ENCODE peak calls at places on chromosomes 3 and 15, in five cellular contexts. One of them, this sample, is unnamed. For H3K36me3, the result is how much of the 10 kb centered on the place peaks cover.

GRCh38 chr3:68915973-68916372 is 16.4 kb downstream of the TAFA4 start:
- DNase-seq in hepatocyte: no peak
- DNase-seq in brain microvascular endothelial cell: no peak
- DNase-seq in breast epithelium: no peak
- DNase-seq in pancreas: no peak
- DNase-seq in this sample: no peak

GRCh38 chr3:181622365-181622764 is 89.4 kb upstream of the SOX2 start:
- DNase-seq in hepatocyte: no peak
- DNase-seq in brain microvascular endothelial cell: no peak
- DNase-seq in breast epithelium: no peak
- DNase-seq in pancreas: no peak
- DNase-seq in this sample: no peak

GRCh38 chr15:68578175-68578959 is 426 bp upstream of the CORO2B start:
- DNase-seq in hepatocyte: peak
- DNase-seq in brain microvascular endothelial cell: peak
- DNase-seq in breast epithelium: peak
- DNase-seq in pancreas: no peak
- DNase-seq in this sample: peak

GRCh38 chr15:83210619-83211018 is 3.0 kb upstream of the HDGFL3 start:
- DNase-seq in hepatocyte: peak
- DNase-seq in brain microvascular endothelial cell: no peak
- DNase-seq in breast epithelium: peak
- DNase-seq in pancreas: peak
- DNase-seq in this sample: no peak

GRCh38 chr15:49978171-49978570 is 140.9 kb downstream of the ATP8B4 start:
- DNase-seq in hepatocyte: no peak
- DNase-seq in brain microvascular endothelial cell: no peak
- DNase-seq in breast epithelium: no peak
- DNase-seq in pancreas: no peak
- DNase-seq in this sample: no peak

GRCh38 chr3:30156586-30157498 is 449.6 kb upstream of the TGFBR2 start:
- DNase-seq in hepatocyte: no peak
- DNase-seq in brain microvascular endothelial cell: peak
- DNase-seq in breast epithelium: no peak
- DNase-seq in pancreas: no peak
- DNase-seq in this sample: no peak

GRCh38 chr3:111548756-111549155 is 6.8 kb downstream of the CD96 start:
- DNase-seq in hepatocyte: no peak
- DNase-seq in brain microvascular endothelial cell: no peak
- DNase-seq in breast epithelium: no peak
- DNase-seq in pancreas: no peak
- DNase-seq in this sample: no peak

GRCh38 chr15:44735482-44736260 is 657 bp upstream of the TRIM69 start:
- DNase-seq in hepatocyte: no peak
- DNase-seq in brain microvascular endothelial cell: no peak
- DNase-seq in breast epithelium: no peak
- DNase-seq in pancreas: no peak
- DNase-seq in this sample: no peak

GRCh38 chr3:42839616-42840015 is 30.4 kb downstream of the ACKR2 start:
- DNase-seq in hepatocyte: peak
- DNase-seq in brain microvascular endothelial cell: peak
- DNase-seq in breast epithelium: peak
- DNase-seq in pancreas: no peak
- DNase-seq in this sample: no peak

GRCh38 chr3:5187920-5188418 is 462 bp downstream of the EDEM1 start:
- DNase-seq in hepatocyte: peak
- DNase-seq in brain microvascular endothelial cell: no peak
- DNase-seq in breast epithelium: no peak
- DNase-seq in pancreas: peak
- DNase-seq in this sample: peak

GRCh38 chr15:68304611-68305337 is 27.2 kb downstream of the FEM1B start:
- DNase-seq in hepatocyte: peak
- DNase-seq in brain microvascular endothelial cell: no peak
- DNase-seq in breast epithelium: peak
- DNase-seq in pancreas: no peak
- DNase-seq in this sample: no peak

GRCh38 chr15:74383695-74384565 is 16.5 kb upstream of the CYP11A1 start:
- DNase-seq in hepatocyte: peak
- DNase-seq in brain microvascular endothelial cell: no peak
- DNase-seq in breast epithelium: peak
- DNase-seq in pancreas: no peak
- DNase-seq in this sample: peak

GRCh38 chr3:50047426-50047825 is 41.3 kb upstream of the RBM5 start:
- DNase-seq in hepatocyte: no peak
- DNase-seq in brain microvascular endothelial cell: no peak
- DNase-seq in breast epithelium: no peak
- DNase-seq in pancreas: no peak
- DNase-seq in this sample: no peak

GRCh38 chr3:50044976-50045375 is 43.7 kb upstream of the RBM5 start:
- DNase-seq in hepatocyte: no peak
- DNase-seq in brain microvascular endothelial cell: no peak
- DNase-seq in breast epithelium: no peak
- DNase-seq in pancreas: no peak
- DNase-seq in this sample: no peak

GRCh38 chr3:50050361-50050760 is 38.4 kb upstream of the RBM5 start:
- DNase-seq in hepatocyte: no peak
- DNase-seq in brain microvascular endothelial cell: peak
- DNase-seq in breast epithelium: no peak
- DNase-seq in pancreas: no peak
- DNase-seq in this sample: no peak
- H3K36me3 ChIP-seq in hepatocyte: under half
- H3K36me3 ChIP-seq in brain microvascular endothelial cell: under half
- H3K36me3 ChIP-seq in breast epithelium: under half
- H3K36me3 ChIP-seq in pancreas: under half
- H3K36me3 ChIP-seq in this sample: under half

DNA sequence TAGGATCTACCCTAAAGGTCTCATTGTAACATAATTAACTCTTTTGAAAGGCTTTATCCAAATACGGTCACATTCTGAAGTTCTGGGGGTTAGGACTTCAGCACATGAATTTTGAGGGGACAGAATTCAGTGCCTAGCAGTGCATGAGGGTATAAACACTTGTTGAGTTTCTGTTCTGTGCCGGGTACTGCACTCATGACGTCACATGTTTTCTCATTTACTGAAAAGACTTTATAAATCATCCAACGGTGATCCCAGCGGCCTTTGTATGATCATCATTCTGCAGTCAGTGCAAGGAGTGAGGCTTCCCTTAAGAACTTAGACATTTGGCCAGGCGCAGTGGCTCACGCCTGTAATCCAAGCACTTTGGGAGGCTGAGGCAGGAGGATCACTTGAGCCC is 25.1 kb downstream of the SV2B start:
- DNase-seq in hepatocyte: no peak
- DNase-seq in brain microvascular endothelial cell: no peak
- DNase-seq in breast epithelium: no peak
- DNase-seq in pancreas: no peak
- DNase-seq in this sample: no peak
- H3K36me3 ChIP-seq in hepatocyte: under half
- H3K36me3 ChIP-seq in brain microvascular endothelial cell: under half
- H3K36me3 ChIP-seq in breast epithelium: under half
- H3K36me3 ChIP-seq in pancreas: under half
- H3K36me3 ChIP-seq in this sample: under half

DNA sequence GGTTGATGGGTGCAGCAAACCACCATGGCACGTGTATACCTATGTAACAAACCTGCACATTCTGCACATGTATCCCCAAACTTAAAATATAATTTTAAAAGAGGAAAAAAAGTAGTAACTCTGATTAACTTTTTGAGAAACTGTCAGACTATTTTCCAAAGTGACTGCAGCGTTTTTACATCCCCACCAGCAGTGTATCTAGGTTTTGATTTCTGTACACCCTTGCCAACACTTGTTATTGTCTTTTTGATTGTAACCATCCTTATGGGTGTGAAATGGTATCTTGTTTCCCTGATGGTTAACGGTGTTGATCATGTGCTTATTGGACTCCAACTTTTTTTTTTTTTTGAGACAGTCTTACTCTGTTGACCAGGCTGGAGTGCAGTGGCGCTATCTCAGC is 23.0 kb upstream of the ALPK3 start:
- DNase-seq in hepatocyte: no peak
- DNase-seq in brain microvascular endothelial cell: no peak
- DNase-seq in breast epithelium: no peak
- DNase-seq in pancreas: no peak
- DNase-seq in this sample: no peak
- H3K36me3 ChIP-seq in hepatocyte: under half
- H3K36me3 ChIP-seq in brain microvascular endothelial cell: half or more
- H3K36me3 ChIP-seq in breast epithelium: under half
- H3K36me3 ChIP-seq in pancreas: under half
- H3K36me3 ChIP-seq in this sample: under half

GRCh38 chr3:12536423-12536822 is 8.9 kb downstream of the MKRN2OS start:
- DNase-seq in hepatocyte: no peak
- DNase-seq in brain microvascular endothelial cell: no peak
- DNase-seq in breast epithelium: no peak
- DNase-seq in pancreas: no peak
- DNase-seq in this sample: no peak
- H3K36me3 ChIP-seq in hepatocyte: under half
- H3K36me3 ChIP-seq in brain microvascular endothelial cell: under half
- H3K36me3 ChIP-seq in breast epithelium: under half
- H3K36me3 ChIP-seq in pancreas: under half
- H3K36me3 ChIP-seq in this sample: under half

GRCh38 chr3:185656321-185656840 is 70.3 kb downstream of the SENP2 start:
- DNase-seq in hepatocyte: peak
- DNase-seq in brain microvascular endothelial cell: peak
- DNase-seq in breast epithelium: no peak
- DNase-seq in pancreas: no peak
- DNase-seq in this sample: peak

GRCh38 chr3:185653949-185654757 is 68.1 kb downstream of the SENP2 start:
- DNase-seq in hepatocyte: no peak
- DNase-seq in brain microvascular endothelial cell: no peak
- DNase-seq in breast epithelium: no peak
- DNase-seq in pancreas: no peak
- DNase-seq in this sample: no peak

GRCh38 chr3:185657211-185657610 is 71.1 kb downstream of the SENP2 start:
- DNase-seq in hepatocyte: no peak
- DNase-seq in brain microvascular endothelial cell: no peak
- DNase-seq in breast epithelium: no peak
- DNase-seq in pancreas: no peak
- DNase-seq in this sample: no peak

GRCh38 chr3:185654758-185655145 is 68.7 kb downstream of the SENP2 start:
- DNase-seq in hepatocyte: no peak
- DNase-seq in brain microvascular endothelial cell: no peak
- DNase-seq in breast epithelium: no peak
- DNase-seq in pancreas: no peak
- DNase-seq in this sample: no peak

DNA sequence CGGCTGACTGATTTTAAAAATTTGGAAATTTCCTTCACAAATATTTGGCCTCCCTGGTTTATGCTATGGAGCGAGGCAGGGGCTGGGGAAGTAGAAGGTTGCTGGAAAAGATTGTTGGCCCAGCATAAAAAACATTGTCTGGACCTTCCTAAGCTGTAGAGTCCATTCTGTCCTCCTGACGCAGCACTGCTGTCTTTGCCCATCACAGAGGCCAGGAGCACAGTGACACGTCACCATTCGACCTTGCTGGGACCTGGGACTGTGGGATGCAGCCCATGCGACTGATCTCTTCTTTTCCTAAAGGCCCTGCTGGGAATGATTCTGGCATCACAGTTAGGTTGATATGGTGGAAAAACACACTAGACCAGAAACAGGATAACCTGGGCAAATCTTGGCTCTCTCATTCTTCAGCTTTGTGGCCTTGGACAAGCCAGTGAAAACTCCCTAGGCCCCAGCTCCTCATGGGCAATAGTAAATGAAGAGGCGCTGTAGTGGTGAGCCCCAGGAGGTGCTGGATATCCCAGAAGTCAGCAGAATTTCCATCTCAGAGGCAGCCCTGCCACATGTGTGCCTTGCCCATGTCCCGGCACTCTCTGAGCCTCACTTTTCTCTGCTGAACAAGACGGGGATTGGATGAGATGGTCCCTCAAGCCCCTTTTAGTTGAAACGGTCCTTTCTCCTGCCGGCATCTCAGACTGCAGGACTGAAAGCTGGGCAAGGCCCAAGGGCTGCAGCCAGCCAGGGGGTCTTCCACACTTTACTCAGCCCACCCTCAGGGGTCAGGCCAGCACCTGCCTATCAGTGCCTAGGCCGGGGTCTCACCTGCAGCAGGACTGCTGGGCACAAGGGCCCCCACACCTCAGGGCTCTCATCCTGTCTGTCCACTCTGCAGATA is 69.6 kb downstream of the SENP2 start:
- DNase-seq in hepatocyte: no peak
- DNase-seq in brain microvascular endothelial cell: no peak
- DNase-seq in breast epithelium: no peak
- DNase-seq in pancreas: no peak
- DNase-seq in this sample: no peak
- H3K36me3 ChIP-seq in hepatocyte: under half
- H3K36me3 ChIP-seq in brain microvascular endothelial cell: half or more
- H3K36me3 ChIP-seq in breast epithelium: under half
- H3K36me3 ChIP-seq in pancreas: under half
- H3K36me3 ChIP-seq in this sample: under half

GRCh38 chr15:64847016-64847415 is 5.3 kb downstream of the PLEKHO2 start:
- DNase-seq in hepatocyte: no peak
- DNase-seq in brain microvascular endothelial cell: no peak
- DNase-seq in breast epithelium: no peak
- DNase-seq in pancreas: no peak
- DNase-seq in this sample: no peak

GRCh38 chr15:64845183-64845611 is 3.5 kb downstream of the PLEKHO2 start:
- DNase-seq in hepatocyte: no peak
- DNase-seq in brain microvascular endothelial cell: no peak
- DNase-seq in breast epithelium: peak
- DNase-seq in pancreas: peak
- DNase-seq in this sample: peak

GRCh38 chr15:64847448-64847847 is 5.7 kb downstream of the PLEKHO2 start:
- DNase-seq in hepatocyte: no peak
- DNase-seq in brain microvascular endothelial cell: no peak
- DNase-seq in breast epithelium: no peak
- DNase-seq in pancreas: no peak
- DNase-seq in this sample: no peak

GRCh38 chr15:64845826-64846225 is 4.1 kb downstream of the PLEKHO2 start:
- DNase-seq in hepatocyte: no peak
- DNase-seq in brain microvascular endothelial cell: no peak
- DNase-seq in breast epithelium: no peak
- DNase-seq in pancreas: no peak
- DNase-seq in this sample: no peak

DNA sequence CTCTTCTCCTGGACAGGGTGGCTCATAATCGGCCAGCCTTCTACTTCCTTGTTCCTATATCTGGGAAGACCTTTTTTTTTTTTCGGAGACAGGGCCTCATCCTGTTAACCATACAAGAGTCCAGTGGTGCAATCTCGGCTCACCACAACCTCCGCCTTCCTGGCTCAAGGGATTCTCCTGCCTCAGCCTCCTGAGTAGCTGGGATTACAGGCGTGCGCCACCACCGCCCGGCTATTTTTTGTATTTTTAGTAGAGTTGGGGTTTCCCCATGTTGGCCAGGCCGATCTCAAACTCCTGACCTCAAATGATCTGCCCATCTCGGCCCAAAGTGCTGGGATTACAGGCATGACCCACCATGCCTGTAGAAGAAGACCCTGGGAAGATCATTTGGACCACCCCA is 4.5 kb downstream of the PLEKHO2 start:
- DNase-seq in hepatocyte: no peak
- DNase-seq in brain microvascular endothelial cell: no peak
- DNase-seq in breast epithelium: no peak
- DNase-seq in pancreas: no peak
- DNase-seq in this sample: no peak
- H3K36me3 ChIP-seq in hepatocyte: under half
- H3K36me3 ChIP-seq in brain microvascular endothelial cell: under half
- H3K36me3 ChIP-seq in breast epithelium: under half
- H3K36me3 ChIP-seq in pancreas: under half
- H3K36me3 ChIP-seq in this sample: under half

This sample was measured in aorta.